ENCODE peak calls at places on chromosomes 5 and 9, in eight cellular contexts. Z is NCI-H1092 treated with DMSO at 0.1 percent for 48 hours, N is RWPE1, M is posterior vena cava, A is kidney, G is fibroblast of pulmonary artery, E is Right ventricle myocardium superior, X is AG20443. O is an unnamed sample.
A peak's percentile ranks its signal among the peaks of the same experiment; 100 is the strongest.

GRCh38 chr5:43209833-43210232 is 17.8 kb downstream of the NIM1K start:
- DNase-seq in Z (no peak), N (no peak), M (no peak), A (no peak), G (no peak), E (no peak), X (no peak), O (no peak)

GRCh38 chr5:32984851-32985250 is 273.7 kb downstream of the NPR3 start:
- DNase-seq in Z (no peak), N (peak; percentile 20), M (no peak), A (no peak), G (peak; percentile 29), E (no peak), X (peak; percentile 15), O (no peak)

GRCh38 chr5:78731884-78732283 is 83.3 kb upstream of the LHFPL2 start:
- DNase-seq in Z (no peak), N (no peak), M (no peak), A (no peak), G (peak; percentile 72), E (no peak), X (peak; percentile 58), O (no peak)

GRCh38 chr9:122005597-122005996 is 87.5 kb downstream of the TTLL11 start:
- DNase-seq in Z (peak; percentile 3), N (peak; percentile 82), M (no peak), A (no peak), G (peak; percentile 44), E (no peak), X (peak; percentile 64), O (no peak)

GRCh38 chr5:19229210-19229835 is 758.7 kb downstream of the CDH18 start:
- DNase-seq in Z (no peak), N (no peak), M (no peak), A (no peak), G (no peak), E (no peak), X (no peak), O (no peak)

GRCh38 chr9:100587375-100587774 is 9.5 kb downstream of the CAVIN4 start:
- DNase-seq in Z (no peak), N (no peak), M (no peak), A (no peak), G (peak; percentile 74), E (no peak), X (no peak), O (peak; percentile 72)

GRCh38 chr9:8492034-8492433 is 692.5 kb upstream of the DMAC1 start:
- DNase-seq in Z (no peak), N (no peak), M (no peak), A (no peak), G (no peak), E (no peak), X (no peak), O (no peak)

GRCh38 chr9:107410045-107410819 is 79.3 kb downstream of the KLF4 start:
- DNase-seq in Z (no peak), N (no peak), M (no peak), A (no peak), G (no peak), E (no peak), X (no peak), O (no peak)

GRCh38 chr5:166165600-166165999 is 2125.8 kb upstream of the WWC1 start:
- DNase-seq in Z (peak; percentile 4), N (peak; percentile 36), M (no peak), A (no peak), G (peak; percentile 0), E (no peak), X (no peak), O (no peak)

GRCh38 chr5:81909677-81910076 is 62.1 kb upstream of the ATG10 start:
- DNase-seq in Z (no peak), N (no peak), M (no peak), A (no peak), G (no peak), E (no peak), X (no peak), O (no peak)

GRCh38 chr5:150208187-150209015 is 18.5 kb downstream of the SLC6A7 start:
- DNase-seq in Z (no peak), N (peak; percentile 97), M (no peak), A (no peak), G (peak; percentile 10), E (no peak), X (peak; percentile 78), O (peak; percentile 70)

GRCh38 chr5:145847499-145848497 is 12.7 kb upstream of the PRELID2 start:
- DNase-seq in Z (no peak), N (peak; percentile 82), M (no peak), A (no peak), G (peak; percentile 67), E (no peak), X (peak; percentile 79), O (peak; percentile 22)

O was measured in myocyte.